ENCODE peak calls at places on chromosomes 16 and 17, in five cellular contexts. One of them, this sample, is unnamed.

GRCh38 chr16:81885976-81886586 is 107.0 kb downstream of the PLCG2 start:
- DNase-seq in mucosa of descending colon: peak; percentile 45
- DNase-seq in iPS DF 6.9: no peak
- DNase-seq in cardiac fibroblast: peak; percentile 51
- DNase-seq in stimulated activated naive B cell treated with anti-CD40 and anti-IgM and Interleukin-4, amounts not matched to agents 10 μg/mL and 1 μg/mL and 100 μg/mL, for 72 hours: no peak
- DNase-seq in this sample: peak; percentile 40

GRCh38 chr17:50060951-50061712 is 5.2 kb downstream of the ITGA3 start:
- DNase-seq in mucosa of descending colon: peak; percentile 69
- DNase-seq in iPS DF 6.9: no peak
- DNase-seq in cardiac fibroblast: peak; percentile 67
- DNase-seq in stimulated activated naive B cell treated with anti-CD40 and anti-IgM and Interleukin-4, amounts not matched to agents 10 μg/mL and 1 μg/mL and 100 μg/mL, for 72 hours: no peak
- DNase-seq in this sample: no peak

GRCh38 chr16:11257131-11257938 is 1.3 kb upstream of the SOCS1 start:
- DNase-seq in mucosa of descending colon: peak; percentile 89
- DNase-seq in iPS DF 6.9: no peak
- DNase-seq in cardiac fibroblast: peak; percentile 90
- DNase-seq in stimulated activated naive B cell treated with anti-CD40 and anti-IgM and Interleukin-4, amounts not matched to agents 10 μg/mL and 1 μg/mL and 100 μg/mL, for 72 hours: peak; percentile 69
- DNase-seq in this sample: peak; percentile 79

GRCh38 chr16:14194706-14195105 is 123.6 kb downstream of the MRTFB start:
- DNase-seq in mucosa of descending colon: no peak
- DNase-seq in iPS DF 6.9: no peak
- DNase-seq in cardiac fibroblast: no peak
- DNase-seq in stimulated activated naive B cell treated with anti-CD40 and anti-IgM and Interleukin-4, amounts not matched to agents 10 μg/mL and 1 μg/mL and 100 μg/mL, for 72 hours: no peak
- DNase-seq in this sample: no peak

GRCh38 chr16:3461120-3461519 is 17.6 kb downstream of the NAA60 start:
- DNase-seq in mucosa of descending colon: no peak
- DNase-seq in iPS DF 6.9: no peak
- DNase-seq in cardiac fibroblast: no peak
- DNase-seq in stimulated activated naive B cell treated with anti-CD40 and anti-IgM and Interleukin-4, amounts not matched to agents 10 μg/mL and 1 μg/mL and 100 μg/mL, for 72 hours: no peak
- DNase-seq in this sample: no peak

GRCh38 chr16:67842509-67843342 is 606 bp downstream of the THAP11 start:
- DNase-seq in mucosa of descending colon: peak; percentile 60
- DNase-seq in iPS DF 6.9: no peak
- DNase-seq in cardiac fibroblast: peak; percentile 53
- DNase-seq in stimulated activated naive B cell treated with anti-CD40 and anti-IgM and Interleukin-4, amounts not matched to agents 10 μg/mL and 1 μg/mL and 100 μg/mL, for 72 hours: peak; percentile 50
- DNase-seq in this sample: peak; percentile 73

GRCh38 chr17:859461-860195 is 77.5 kb downstream of the MRM3 start:
- DNase-seq in mucosa of descending colon: peak; percentile 47
- DNase-seq in iPS DF 6.9: no peak
- DNase-seq in cardiac fibroblast: peak; percentile 4
- DNase-seq in stimulated activated naive B cell treated with anti-CD40 and anti-IgM and Interleukin-4, amounts not matched to agents 10 μg/mL and 1 μg/mL and 100 μg/mL, for 72 hours: no peak
- DNase-seq in this sample: peak; percentile 80

GRCh38 chr17:37317867-37318266 is 57.9 kb upstream of the C17orf78 start:
- DNase-seq in mucosa of descending colon: no peak
- DNase-seq in iPS DF 6.9: no peak
- DNase-seq in cardiac fibroblast: no peak
- DNase-seq in stimulated activated naive B cell treated with anti-CD40 and anti-IgM and Interleukin-4, amounts not matched to agents 10 μg/mL and 1 μg/mL and 100 μg/mL, for 72 hours: no peak
- DNase-seq in this sample: no peak

GRCh38 chr17:74864297-74864865 is 4.7 kb upstream of the GRIN2C start:
- DNase-seq in mucosa of descending colon: no peak
- DNase-seq in iPS DF 6.9: no peak
- DNase-seq in cardiac fibroblast: no peak
- DNase-seq in stimulated activated naive B cell treated with anti-CD40 and anti-IgM and Interleukin-4, amounts not matched to agents 10 μg/mL and 1 μg/mL and 100 μg/mL, for 72 hours: no peak
- DNase-seq in this sample: no peak

GRCh38 chr17:38779965-38780752 is 19.2 kb downstream of the PIP4K2B start:
- DNase-seq in mucosa of descending colon: no peak
- DNase-seq in iPS DF 6.9: no peak
- DNase-seq in cardiac fibroblast: no peak
- DNase-seq in stimulated activated naive B cell treated with anti-CD40 and anti-IgM and Interleukin-4, amounts not matched to agents 10 μg/mL and 1 μg/mL and 100 μg/mL, for 72 hours: no peak
- DNase-seq in this sample: no peak

GRCh38 chr16:86946396-86946795 is 368.0 kb downstream of the FOXL1 start:
- DNase-seq in mucosa of descending colon: no peak
- DNase-seq in iPS DF 6.9: no peak
- DNase-seq in cardiac fibroblast: peak; percentile 32
- DNase-seq in stimulated activated naive B cell treated with anti-CD40 and anti-IgM and Interleukin-4, amounts not matched to agents 10 μg/mL and 1 μg/mL and 100 μg/mL, for 72 hours: no peak
- DNase-seq in this sample: peak; percentile 49

GRCh38 chr17:16371742-16372141 is 9.1 kb upstream of the UBB start:
- DNase-seq in mucosa of descending colon: no peak
- DNase-seq in iPS DF 6.9: no peak
- DNase-seq in cardiac fibroblast: peak; percentile 86
- DNase-seq in stimulated activated naive B cell treated with anti-CD40 and anti-IgM and Interleukin-4, amounts not matched to agents 10 μg/mL and 1 μg/mL and 100 μg/mL, for 72 hours: no peak
- DNase-seq in this sample: peak; percentile 39

GRCh38 chr16:19115148-19116021 is 1.6 kb downstream of the ITPRIPL2 start:
- DNase-seq in mucosa of descending colon: peak; percentile 40
- DNase-seq in iPS DF 6.9: no peak
- DNase-seq in cardiac fibroblast: peak; percentile 23
- DNase-seq in stimulated activated naive B cell treated with anti-CD40 and anti-IgM and Interleukin-4, amounts not matched to agents 10 μg/mL and 1 μg/mL and 100 μg/mL, for 72 hours: no peak
- DNase-seq in this sample: no peak

GRCh38 chr17:43367588-43368242 is 31.1 kb upstream of the ARL4D start:
- DNase-seq in mucosa of descending colon: no peak
- DNase-seq in iPS DF 6.9: peak; percentile 47
- DNase-seq in cardiac fibroblast: peak; percentile 94
- DNase-seq in stimulated activated naive B cell treated with anti-CD40 and anti-IgM and Interleukin-4, amounts not matched to agents 10 μg/mL and 1 μg/mL and 100 μg/mL, for 72 hours: peak; percentile 69
- DNase-seq in this sample: no peak

GRCh38 chr17:73455050-73455687 is 143.4 kb upstream of the CDC42EP4 start:
- DNase-seq in mucosa of descending colon: peak; percentile 41
- DNase-seq in iPS DF 6.9: no peak
- DNase-seq in cardiac fibroblast: no peak
- DNase-seq in stimulated activated naive B cell treated with anti-CD40 and anti-IgM and Interleukin-4, amounts not matched to agents 10 μg/mL and 1 μg/mL and 100 μg/mL, for 72 hours: no peak
- DNase-seq in this sample: no peak

GRCh38 chr17:8005951-8006730 is 3.7 kb downstream of the GUCY2D start:
- DNase-seq in mucosa of descending colon: no peak
- DNase-seq in iPS DF 6.9: no peak
- DNase-seq in cardiac fibroblast: no peak
- DNase-seq in stimulated activated naive B cell treated with anti-CD40 and anti-IgM and Interleukin-4, amounts not matched to agents 10 μg/mL and 1 μg/mL and 100 μg/mL, for 72 hours: no peak
- DNase-seq in this sample: no peak

This sample was measured in endothelial cell of umbilical vein.